ENCODE peak calls at places on chromosomes 7 and 10, in nine cellular contexts. C, V, T, Z, K, Q, O, Y and D are unnamed samples.
A peak's percentile ranks its signal among the peaks of the same experiment; 100 is the strongest.

GRCh38 chr10:15168296-15168780 is at the start of gene NMT2:
- DNase-seq in Z (no peak), C (peak; percentile 91), Y (no peak), V (no peak), K (peak; percentile 65), T (no peak), Q (peak; percentile 88), O (peak; percentile 88), D (no peak)

GRCh38 chr10:62805139-62806092 is 896 bp downstream of the ADO start:
- DNase-seq in T (peak; percentile 56), Y (no peak), C (peak; percentile 70), Q (peak; percentile 31), K (peak; percentile 27), V (peak; percentile 49), O (peak; percentile 44), Z (peak; percentile 53), D (peak; percentile 50)

GRCh38 chr7:112930787-112931186 is 140.6 kb upstream of the TMEM168 start:
- DNase-seq in Q (peak; percentile 27), K (no peak), T (no peak), Y (peak; percentile 44), Z (peak; percentile 75), V (peak; percentile 41), O (no peak), C (no peak), D (no peak)

GRCh38 chr10:51915031-51915542 is 215.7 kb upstream of the CSTF2T start:
- DNase-seq in C (no peak), Q (no peak), Y (no peak), T (no peak), O (no peak), Z (peak; percentile 25), K (no peak), V (no peak), D (no peak)

GRCh38 chr10:132337019-132337418 is 5.0 kb downstream of the LRRC27 start:
- DNase-seq in Z (no peak), V (no peak), K (no peak), Y (no peak), C (peak; percentile 42), O (no peak), T (no peak), Q (peak; percentile 52), D (peak; percentile 43)

GRCh38 chr7:57328457-57328856 is 121.5 kb upstream of the ZNF716 start:
- DNase-seq in Y (no peak), Z (no peak), O (peak; percentile 75), K (no peak), C (no peak), T (no peak), V (no peak), Q (no peak), D (no peak)

GRCh38 chr10:132142396-132143161 is 44.2 kb upstream of the DPYSL4 start:
- DNase-seq in O (peak; percentile 50), T (peak; percentile 27), Y (no peak), Z (peak; percentile 14), C (peak; percentile 63), V (peak; percentile 34), K (no peak), Q (peak; percentile 94), D (peak; percentile 31)

GRCh38 chr10:90775351-90776028 is 82.3 kb downstream of the HTR7 start:
- DNase-seq in Q (no peak), K (no peak), C (no peak), O (peak; percentile 26), T (peak; percentile 13), V (peak; percentile 25), Z (peak; percentile 72), Y (no peak), D (peak; percentile 55)